ENCODE peak calls at places on chromosome 21, in six cellular contexts. One of them, this sample, is unnamed.

GRCh38 chr21:43969115-43969444 is 43.0 kb upstream of the TRAPPC10 start:
- DNase-seq in stimulated activated CD4-positive, alpha-beta T cell treated with anti-CD3 and anti-CD28 coated beads, Interleukin-4, amount 100 ng/mL, for 48 hours: no peak
- DNase-seq in Panc1: no peak
- DNase-seq in naive thymus-derived CD8-positive, alpha-beta T cell: no peak
- DNase-seq in cardiac fibroblast: no peak
- DNase-seq in sciatic nerve: no peak
- DNase-seq in this sample: no peak

GRCh38 chr21:41761211-41762181 is 5.4 kb downstream of the RIPK4 start:
- DNase-seq in cardiac fibroblast: peak
- DNase-seq in Panc1: no peak
- DNase-seq in stimulated activated CD4-positive, alpha-beta T cell treated with anti-CD3 and anti-CD28 coated beads, Interleukin-4, amount 100 ng/mL, for 48 hours: no peak
- DNase-seq in sciatic nerve: no peak
- DNase-seq in naive thymus-derived CD8-positive, alpha-beta T cell: no peak
- DNase-seq in this sample: peak

GRCh38 chr21:20942523-20942922 is 55.7 kb upstream of the NCAM2 start:
- DNase-seq in sciatic nerve: no peak
- DNase-seq in stimulated activated CD4-positive, alpha-beta T cell treated with anti-CD3 and anti-CD28 coated beads, Interleukin-4, amount 100 ng/mL, for 48 hours: no peak
- DNase-seq in Panc1: no peak
- DNase-seq in cardiac fibroblast: no peak
- DNase-seq in naive thymus-derived CD8-positive, alpha-beta T cell: no peak
- DNase-seq in this sample: no peak

GRCh38 chr21:44316277-44316900 is 16.5 kb downstream of the PFKL start:
- DNase-seq in Panc1: no peak
- DNase-seq in naive thymus-derived CD8-positive, alpha-beta T cell: no peak
- DNase-seq in stimulated activated CD4-positive, alpha-beta T cell treated with anti-CD3 and anti-CD28 coated beads, Interleukin-4, amount 100 ng/mL, for 48 hours: no peak
- DNase-seq in cardiac fibroblast: no peak
- DNase-seq in sciatic nerve: no peak
- DNase-seq in this sample: no peak

GRCh38 chr21:41775152-41775472 is 8.3 kb upstream of the RIPK4 start:
- DNase-seq in Panc1: no peak
- DNase-seq in sciatic nerve: no peak
- DNase-seq in cardiac fibroblast: no peak
- DNase-seq in naive thymus-derived CD8-positive, alpha-beta T cell: no peak
- DNase-seq in stimulated activated CD4-positive, alpha-beta T cell treated with anti-CD3 and anti-CD28 coated beads, Interleukin-4, amount 100 ng/mL, for 48 hours: no peak
- DNase-seq in this sample: no peak

GRCh38 chr21:17414766-17415165 is 98.1 kb upstream of the CXADR start:
- DNase-seq in Panc1: no peak
- DNase-seq in naive thymus-derived CD8-positive, alpha-beta T cell: no peak
- DNase-seq in stimulated activated CD4-positive, alpha-beta T cell treated with anti-CD3 and anti-CD28 coated beads, Interleukin-4, amount 100 ng/mL, for 48 hours: no peak
- DNase-seq in sciatic nerve: no peak
- DNase-seq in cardiac fibroblast: no peak
- DNase-seq in this sample: no peak

GRCh38 chr21:32844653-32845443 is 73.3 kb upstream of the PAXBP1 start:
- DNase-seq in cardiac fibroblast: peak
- DNase-seq in Panc1: no peak
- DNase-seq in stimulated activated CD4-positive, alpha-beta T cell treated with anti-CD3 and anti-CD28 coated beads, Interleukin-4, amount 100 ng/mL, for 48 hours: no peak
- DNase-seq in naive thymus-derived CD8-positive, alpha-beta T cell: no peak
- DNase-seq in sciatic nerve: no peak
- DNase-seq in this sample: no peak

GRCh38 chr21:19353271-19353670 is 949.7 kb upstream of the TMPRSS15 start:
- DNase-seq in naive thymus-derived CD8-positive, alpha-beta T cell: no peak
- DNase-seq in sciatic nerve: no peak
- DNase-seq in stimulated activated CD4-positive, alpha-beta T cell treated with anti-CD3 and anti-CD28 coated beads, Interleukin-4, amount 100 ng/mL, for 48 hours: no peak
- DNase-seq in cardiac fibroblast: no peak
- DNase-seq in Panc1: no peak
- DNase-seq in this sample: no peak

GRCh38 chr21:16976132-16976666 is 536.6 kb upstream of the CXADR start:
- DNase-seq in Panc1: no peak
- DNase-seq in naive thymus-derived CD8-positive, alpha-beta T cell: no peak
- DNase-seq in sciatic nerve: no peak
- DNase-seq in stimulated activated CD4-positive, alpha-beta T cell treated with anti-CD3 and anti-CD28 coated beads, Interleukin-4, amount 100 ng/mL, for 48 hours: no peak
- DNase-seq in cardiac fibroblast: no peak
- DNase-seq in this sample: no peak

GRCh38 chr21:35226302-35226701 is 177.2 kb upstream of the RUNX1 start:
- DNase-seq in naive thymus-derived CD8-positive, alpha-beta T cell: no peak
- DNase-seq in cardiac fibroblast: peak
- DNase-seq in sciatic nerve: no peak
- DNase-seq in stimulated activated CD4-positive, alpha-beta T cell treated with anti-CD3 and anti-CD28 coated beads, Interleukin-4, amount 100 ng/mL, for 48 hours: no peak
- DNase-seq in Panc1: no peak
- DNase-seq in this sample: no peak